ENCODE peak calls at places on chromosomes 4 and X, in seven cellular contexts. J, Y, C, E, I, Q and H are unnamed samples.

GRCh38 chr4:304987-305680 is at the start of gene ZNF732:
- DNase-seq in Q (peak; percentile 31), Y (no peak), E (no peak), C (no peak), I (peak; percentile 44), J (peak; percentile 5), H (peak; percentile 39)

GRCh38 chr4:118712872-118713271 is 27.7 kb downstream of the METTL14 start:
- DNase-seq in J (no peak), I (no peak), Y (no peak), C (no peak), E (no peak), Q (no peak), H (no peak)

GRCh38 chrX:137549846-137550534 is 15.9 kb upstream of the ZIC3 start:
- DNase-seq in C (no peak), I (no peak), Q (no peak), Y (no peak), E (no peak), J (no peak), H (no peak)

GRCh38 chr4:64200001-64200555 is 209.2 kb downstream of the TECRL start:
- DNase-seq in C (no peak), Y (no peak), I (no peak), Q (no peak), E (peak; percentile 58), J (no peak), H (no peak)

GRCh38 chrX:33252306-33252825 is 41.0 kb upstream of the DMD start:
- DNase-seq in Y (no peak), C (no peak), I (no peak), E (no peak), J (no peak), Q (no peak), H (no peak)

GRCh38 chr4:2930821-2931764 is 32.1 kb downstream of the NOP14 start:
- DNase-seq in C (peak; percentile 86), Y (no peak), E (no peak), Q (no peak), I (peak; percentile 16), J (peak; percentile 50), H (no peak)

GRCh38 chr4:10006604-10007435 is 14.5 kb downstream of the SLC2A9 start:
- DNase-seq in Q (no peak), E (peak; percentile 96), J (no peak), I (no peak), C (no peak), Y (no peak), H (no peak)

GRCh38 chrX:1535241-1536041 is 1.5 kb downstream of the P2RY8 start:
- DNase-seq in E (no peak), Q (no peak), J (no peak), I (no peak), Y (peak; percentile 38), C (peak; percentile 81), H (no peak)

GRCh38 chrX:13254076-13254785 is 65.6 kb downstream of the ATXN3L start:
- DNase-seq in Y (no peak), I (peak; percentile 11), E (peak; percentile 15), Q (no peak), J (no peak), C (no peak), H (no peak)

GRCh38 chrX:3549442-3549875 is 164.0 kb downstream of the PRKX start:
- DNase-seq in E (peak; percentile 8), Q (no peak), Y (no peak), J (no peak), C (no peak), I (peak; percentile 25), H (no peak)

GRCh38 chr4:106502106-106502699 is 133.6 kb upstream of the GIMD1 start:
- DNase-seq in C (no peak), Q (no peak), J (peak; percentile 12), E (peak; percentile 77), I (peak; percentile 41), Y (peak; percentile 30), H (peak; percentile 44)

GRCh38 chr4:185793716-185794115 is 18.3 kb downstream of the SORBS2 start:
- DNase-seq in I (no peak), C (no peak), J (no peak), Q (no peak), Y (no peak), E (no peak), H (no peak)

GRCh38 chr4:81052119-81053068 is 21.9 kb downstream of the BMP3 start:
- DNase-seq in Q (no peak), J (peak; percentile 33), C (no peak), Y (peak; percentile 40), E (peak; percentile 74), I (peak; percentile 60), H (peak; percentile 53)

GRCh38 chrX:134144231-134144630 is 92.8 kb upstream of the CCDC160 start:
- DNase-seq in Q (no peak), I (no peak), C (no peak), Y (no peak), E (peak; percentile 51), J (no peak), H (no peak)

GRCh38 chr4:19983072-19983471 is 268.6 kb upstream of the SLIT2 start:
- DNase-seq in I (no peak), C (no peak), Y (no peak), J (no peak), Q (no peak), E (peak; percentile 57), H (peak; percentile 40)

GRCh38 chr4:117134386-117134785 is 49.0 kb upstream of the TRAM1L1 start:
- DNase-seq in Q (no peak), Y (no peak), C (no peak), I (no peak), E (peak; percentile 69), J (peak; percentile 19), H (peak; percentile 50)

GRCh38 chr4:147822128-147822527 is 90.2 kb downstream of the ARHGAP10 start:
- DNase-seq in I (no peak), J (no peak), E (no peak), C (peak; percentile 92), Y (no peak), Q (no peak), H (no peak)

GRCh38 chrX:44675364-44676024 is 132.8 kb upstream of the FUNDC1 start:
- DNase-seq in C (no peak), J (peak; percentile 1), Q (peak; percentile 18), I (peak; percentile 87), Y (no peak), E (peak; percentile 53), H (peak; percentile 4)

GRCh38 chr4:1321946-1322650 is 24.9 kb upstream of the UVSSA start:
- DNase-seq in E (no peak), Q (no peak), C (no peak), Y (no peak), I (no peak), J (no peak), H (no peak)

GRCh38 chr4:183180621-183181020 is 81.6 kb downstream of the WWC2 start:
- DNase-seq in C (no peak), Y (no peak), J (no peak), Q (no peak), I (no peak), E (no peak), H (no peak)

GRCh38 chr4:146520894-146521542 is 722 bp downstream of the SLC10A7 start:
- DNase-seq in C (no peak), Q (no peak), Y (peak; percentile 2), I (peak; percentile 19), E (peak; percentile 60), J (no peak), H (no peak)

GRCh38 chrX:44975666-44976263 is 102.8 kb downstream of the KDM6A start:
- DNase-seq in Y (no peak), E (no peak), C (no peak), J (no peak), I (no peak), Q (no peak), H (no peak)

GRCh38 chr4:86048426-86048825 is 311.4 kb downstream of the MAPK10 start:
- DNase-seq in J (no peak), E (peak; percentile 69), C (no peak), Q (no peak), Y (no peak), I (no peak), H (no peak)

GRCh38 chr4:56757270-56757746 is 64.2 kb downstream of the SPINK2 start:
- DNase-seq in J (no peak), C (no peak), I (no peak), E (peak; percentile 78), Y (no peak), Q (no peak), H (no peak)

GRCh38 chrX:16136080-16136479 is 12.7 kb downstream of the GRPR start:
- DNase-seq in C (no peak), Q (no peak), J (no peak), I (peak; percentile 37), E (no peak), Y (no peak), H (no peak)

GRCh38 chr4:140281828-140282227 is 91.6 kb upstream of the SCOC start:
- DNase-seq in I (no peak), C (no peak), Q (no peak), J (no peak), Y (no peak), E (no peak), H (no peak)

GRCh38 chrX:49058794-49059193 is at the start of gene CCDC120:
- DNase-seq in E (peak; percentile 52), I (no peak), J (no peak), C (no peak), Y (no peak), Q (no peak), H (no peak)

GRCh38 chrX:129161108-129161507 is 362.2 kb downstream of the SMARCA1 start:
- DNase-seq in C (no peak), E (no peak), J (no peak), Q (no peak), Y (no peak), I (no peak), H (no peak)

GRCh38 chrX:23990455-23990854 is 36.5 kb downstream of the KLHL15 start:
- DNase-seq in E (no peak), J (no peak), Q (no peak), I (no peak), C (no peak), Y (no peak), H (no peak)

GRCh38 chrX:11458175-11458574 is 165.0 kb downstream of the AMELX start:
- DNase-seq in Y (no peak), E (peak; percentile 50), I (no peak), Q (no peak), J (no peak), C (no peak), H (no peak)